ENCODE peak calls at places on chromosomes 4 and X, in four cellular contexts. S is neural crest cell, I is stomach, M is caudate nucleus. B is an unnamed sample.

GRCh38 chrX:10974920-10975319 is 136.2 kb upstream of the HCCS start:
- DNase-seq in S (no peak), I (no peak), M (no peak), B (no peak)

GRCh38 chr4:113996599-113997177 is 17.2 kb upstream of the ARSJ start:
- DNase-seq in S (no peak), I (no peak), M (no peak), B (no peak)

GRCh38 chr4:153488719-153489384 is 22.7 kb downstream of the TMEM131L start:
- DNase-seq in S (no peak), I (no peak), M (peak; percentile 22), B (no peak)

GRCh38 chr4:70556856-70557255 is 35.2 kb upstream of the AMBN start:
- DNase-seq in S (no peak), I (no peak), M (no peak), B (no peak)

GRCh38 chr4:146654976-146655761 is 16.5 kb downstream of the POU4F2 start:
- DNase-seq in S (peak; percentile 41), I (no peak), M (no peak), B (no peak)

GRCh38 chr4:169765845-169766244 is 8.1 kb upstream of the HPF1 start:
- DNase-seq in S (no peak), I (no peak), M (no peak), B (no peak)

GRCh38 chr4:4555916-4556315 is 14.1 kb upstream of the STX18 start:
- DNase-seq in S (no peak), I (no peak), M (no peak), B (no peak)

GRCh38 chr4:156654410-156654809 is 317.2 kb downstream of the PDGFC start:
- DNase-seq in S (no peak), I (no peak), M (no peak), B (no peak)

GRCh38 chr4:168999836-169000235 is 10.2 kb downstream of the CBR4 start:
- DNase-seq in S (no peak), I (no peak), M (no peak), B (no peak)